ENCODE peak calls at places on chromosomes 6 and 20, in ten cellular contexts. H is fibroblast of lung, M is PC-9, C is AG10803, V is choroid plexus epithelial cell, X is heart left ventricle, O is A549, W is cardiac fibroblast, L is foreskin fibroblast, Q is fibroblast of pulmonary artery. A is an unnamed sample.

GRCh38 chr6:105209950-105210706 is 30.3 kb upstream of the POPDC3 start:
- DNase-seq in H (peak; percentile 80), M (peak; percentile 7), C (peak; percentile 89), V (peak; percentile 65), X (no peak), O (peak; percentile 4), W (peak; percentile 91), L (peak; percentile 79), Q (peak; percentile 85), A (peak; percentile 88)

GRCh38 chr20:41047975-41048305 is 19.3 kb downstream of the TOP1 start:
- DNase-seq in H (peak; percentile 51), M (no peak), C (peak; percentile 22), V (peak; percentile 47), X (no peak), O (no peak), W (peak; percentile 65), L (no peak), Q (peak; percentile 41), A (peak; percentile 58)

GRCh38 chr6:83169511-83169910 is 23.6 kb downstream of the PGM3 start:
- DNase-seq in H (no peak), M (no peak), C (peak; percentile 6), V (no peak), X (no peak), O (no peak), W (no peak), L (no peak), Q (no peak), A (no peak)

GRCh38 chr6:22888147-22888831 is 318.9 kb downstream of the HDGFL1 start:
- DNase-seq in H (no peak), M (no peak), C (peak; percentile 14), V (no peak), X (no peak), O (no peak), W (no peak), L (no peak), Q (peak; percentile 25), A (no peak)

GRCh38 chr6:217048-217659 is 75.1 kb upstream of the DUSP22 start:
- DNase-seq in H (no peak), M (peak; percentile 5), C (no peak), V (peak; percentile 16), X (no peak), O (peak; percentile 35), W (no peak), L (no peak), Q (no peak), A (no peak)

GRCh38 chr6:108432792-108433191 is 127.9 kb upstream of the FOXO3 start:
- DNase-seq in H (no peak), M (no peak), C (no peak), V (no peak), X (no peak), O (no peak), W (no peak), L (no peak), Q (no peak), A (no peak)

GRCh38 chr6:95795927-95796326 is 218.6 kb downstream of the MANEA start:
- DNase-seq in H (no peak), M (no peak), C (no peak), V (no peak), X (no peak), O (no peak), W (no peak), L (no peak), Q (no peak), A (no peak)

GRCh38 chr6:106106276-106107042 is 20.3 kb downstream of the PRDM1 start:
- DNase-seq in H (no peak), M (no peak), C (no peak), V (no peak), X (no peak), O (no peak), W (no peak), L (no peak), Q (no peak), A (no peak)

GRCh38 chr6:43741829-43742228 is 28.2 kb upstream of the VEGFA start:
- DNase-seq in H (no peak), M (no peak), C (no peak), V (no peak), X (no peak), O (no peak), W (no peak), L (no peak), Q (no peak), A (no peak)

GRCh38 chr6:166027761-166028160 is 139.9 kb downstream of the TBXT start:
- DNase-seq in H (no peak), M (no peak), C (peak; percentile 56), V (peak; percentile 63), X (no peak), O (no peak), W (peak; percentile 54), L (no peak), Q (peak; percentile 48), A (peak; percentile 55)

GRCh38 chr6:118853408-118853807 is 40.5 kb upstream of the ASF1A start:
- DNase-seq in H (no peak), M (no peak), C (no peak), V (no peak), X (no peak), O (no peak), W (no peak), L (no peak), Q (no peak), A (no peak)

GRCh38 chr6:118859517-118860064 is 34.4 kb upstream of the ASF1A start:
- DNase-seq in H (no peak), M (no peak), C (no peak), V (no peak), X (no peak), O (no peak), W (no peak), L (no peak), Q (no peak), A (no peak)

GRCh38 chr6:118860363-118860762 is 33.6 kb upstream of the ASF1A start:
- DNase-seq in H (no peak), M (no peak), C (no peak), V (no peak), X (no peak), O (no peak), W (no peak), L (no peak), Q (no peak), A (no peak)

GRCh38 chr6:118860880-118861279 is 33.1 kb upstream of the ASF1A start:
- DNase-seq in H (no peak), M (no peak), C (no peak), V (no peak), X (no peak), O (no peak), W (no peak), L (no peak), Q (no peak), A (no peak)

GRCh38 chr6:118856301-118856700 is 37.7 kb upstream of the ASF1A start:
- DNase-seq in H (no peak), M (no peak), C (no peak), V (peak; percentile 13), X (no peak), O (no peak), W (no peak), L (no peak), Q (no peak), A (no peak)
- H3K4me3 ChIP-seq in H (no peak overlapping the region), M (no peak overlapping the region), C (no peak overlapping the region), V (no peak overlapping the region), X (no peak overlapping the region), O (no peak overlapping the region), W (no peak overlapping the region), L (no peak overlapping the region), Q (no peak overlapping the region), A (no peak overlapping the region)

GRCh38 chr6:41683460-41684310 is 45.4 kb downstream of the MDFI start:
- DNase-seq in H (peak; percentile 70), M (peak; percentile 72), C (peak; percentile 60), V (peak; percentile 75), X (peak; percentile 83), O (peak; percentile 65), W (peak; percentile 72), L (peak; percentile 59), Q (peak; percentile 74), A (peak; percentile 62)

GRCh38 chr6:41682966-41683459 is 44.7 kb downstream of the MDFI start:
- DNase-seq in H (peak; percentile 11), M (no peak), C (no peak), V (no peak), X (no peak), O (no peak), W (no peak), L (no peak), Q (no peak), A (no peak)

GRCh38 chr6:41684311-41685182 is 46.3 kb downstream of the MDFI start:
- DNase-seq in H (no peak), M (no peak), C (no peak), V (no peak), X (no peak), O (no peak), W (no peak), L (no peak), Q (no peak), A (no peak)

GRCh38 chr6:41682056-41682477 is 43.8 kb downstream of the MDFI start:
- DNase-seq in H (peak; percentile 86), M (peak; percentile 92), C (peak; percentile 89), V (peak; percentile 95), X (peak; percentile 92), O (peak; percentile 85), W (peak; percentile 94), L (peak; percentile 75), Q (peak; percentile 93), A (peak; percentile 83)

GRCh38 chr6:41682497-41682961 is 44.3 kb downstream of the MDFI start:
- DNase-seq in H (no peak), M (no peak), C (no peak), V (no peak), X (no peak), O (no peak), W (no peak), L (no peak), Q (no peak), A (no peak)
- TF ChIP-seq CTCF in H (no peak), M (peak; percentile 37), C (no peak), V (no peak), X (no peak), O (no peak), W (no peak), L (no peak), Q (no peak), A (no peak)

GRCh38 chr20:63855363-63856110 is 5.8 kb upstream of the ABHD16B start:
- DNase-seq in H (no peak), M (no peak), C (no peak), V (no peak), X (no peak), O (no peak), W (no peak), L (no peak), Q (no peak), A (no peak)
- H3K4me3 ChIP-seq in H (peak overlapping the region; percentile 40), M (no peak overlapping the region), C (peak overlapping the region; percentile 20), V (peak overlapping the region; percentile 28), X (no peak overlapping the region), O (no peak overlapping the region), W (no peak overlapping the region), L (peak overlapping the region; percentile 13), Q (no peak overlapping the region), A (no peak overlapping the region)

GRCh38 chr20:37392441-37393195 is 46.7 kb downstream of the SRC start:
- DNase-seq in H (no peak), M (no peak), C (no peak), V (peak; percentile 48), X (no peak), O (no peak), W (peak; percentile 45), L (no peak), Q (peak; percentile 30), A (no peak)
- TF ChIP-seq CTCF in H (peak; percentile 38), M (peak; percentile 41), C (peak; percentile 46), V (peak; percentile 59), X (peak; percentile 16), O (peak; percentile 35), W (peak; percentile 54), L (peak; percentile 26), Q (peak; percentile 29), A (peak; percentile 43)